ENCODE peak calls at places on chromosomes 16 and 17, in eight cellular contexts. E is anterior cingulate cortex; J is naive B cell; M is left lung; A is stimulated activated naive CD8-positive, alpha-beta T cell treated with anti-CD3 and anti-CD28 coated beads, Interleukin-15, amount 100 ng/mL, for 72 hours; F is effector CD4-positive, alpha-beta T cell; P is ELR; O is HCT116. Y is an unnamed sample.
A peak's percentile ranks its signal among the peaks of the same experiment; 100 is the strongest.

GRCh38 chr16:50644730-50645129 is 36.4 kb downstream of the SNX20 start:
- DNase-seq in E (peak; percentile 18), J (peak; percentile 35), M (no peak), A (peak; percentile 36), F (no peak), P (peak; percentile 37), O (peak; percentile 19), Y (no peak)

GRCh38 chr17:78494189-78494960 is 82.8 kb downstream of the DNAH17 start:
- DNase-seq in E (no peak), J (no peak), M (no peak), A (no peak), F (no peak), P (no peak), O (no peak), Y (no peak)

GRCh38 chr17:76198702-76199101 is 41.6 kb downstream of the RNF157 start:
- DNase-seq in E (no peak), J (no peak), M (no peak), A (no peak), F (no peak), P (no peak), O (no peak), Y (no peak)

GRCh38 chr17:77487677-77488530 is 347.1 kb downstream of the SEC14L1 start:
- DNase-seq in E (no peak), J (no peak), M (no peak), A (no peak), F (no peak), P (no peak), O (no peak), Y (no peak)

GRCh38 chr16:60200161-60200560 is 1466.0 kb upstream of the GOT2 start:
- DNase-seq in E (no peak), J (no peak), M (no peak), A (no peak), F (no peak), P (no peak), O (no peak), Y (no peak)

GRCh38 chr17:75874323-75875181 is 3.8 kb downstream of the TRIM47 start:
- DNase-seq in E (no peak), J (no peak), M (no peak), A (no peak), F (no peak), P (no peak), O (no peak), Y (no peak)

GRCh38 chr16:89096768-89097527 is 3.3 kb downstream of the ACSF3 start:
- DNase-seq in E (no peak), J (no peak), M (no peak), A (peak; percentile 73), F (peak; percentile 28), P (no peak), O (no peak), Y (no peak)

GRCh38 chr16:22635345-22635744 is 124.7 kb downstream of the NPIPB5 start:
- DNase-seq in E (no peak), J (no peak), M (no peak), A (no peak), F (no peak), P (peak; percentile 27), O (no peak), Y (no peak)

GRCh38 chr17:63490321-63490720 is 13.5 kb downstream of the ACE start:
- DNase-seq in E (no peak), J (no peak), M (no peak), A (no peak), F (no peak), P (no peak), O (no peak), Y (no peak)

GRCh38 chr16:56610609-56611111 is 2.3 kb downstream of the MT2A start:
- DNase-seq in E (no peak), J (no peak), M (no peak), A (no peak), F (no peak), P (peak; percentile 37), O (no peak), Y (no peak)

GRCh38 chr16:17544785-17545184 is 74.0 kb upstream of the XYLT1 start:
- DNase-seq in E (no peak), J (no peak), M (no peak), A (no peak), F (no peak), P (peak; percentile 13), O (peak; percentile 8), Y (no peak)

GRCh38 chr17:38351412-38352222 is at the start of gene SOCS7:
- DNase-seq in E (peak; percentile 93), J (peak; percentile 90), M (peak; percentile 94), A (peak; percentile 91), F (peak; percentile 91), P (peak; percentile 93), O (peak; percentile 84), Y (peak; percentile 90)

GRCh38 chr17:76625496-76625895 is 18.1 kb downstream of the ST6GALNAC1 start:
- DNase-seq in E (no peak), J (no peak), M (no peak), A (no peak), F (no peak), P (no peak), O (no peak), Y (no peak)

GRCh38 chr17:68201425-68201785 is 46.4 kb upstream of the AMZ2 start:
- DNase-seq in E (no peak), J (no peak), M (no peak), A (no peak), F (no peak), P (no peak), O (no peak), Y (no peak)

GRCh38 chr17:63930951-63931575 is 1.1 kb downstream of the CD79B start:
- DNase-seq in E (no peak), J (peak; percentile 69), M (peak; percentile 72), A (peak; percentile 41), F (peak; percentile 41), P (peak; percentile 32), O (no peak), Y (peak; percentile 74)

GRCh38 chr17:36931697-36932382 is 5.4 kb upstream of the LHX1 start:
- DNase-seq in E (no peak), J (no peak), M (no peak), A (no peak), F (no peak), P (no peak), O (no peak), Y (no peak)

GRCh38 chr16:30902070-30902972 is 5.9 kb downstream of the CTF1 start:
- DNase-seq in E (peak; percentile 65), J (peak; percentile 61), M (peak; percentile 75), A (peak; percentile 77), F (peak; percentile 33), P (peak; percentile 78), O (no peak), Y (peak; percentile 78)

GRCh38 chr17:82845163-82845807 is 5.5 kb upstream of the ZNF750 start:
- DNase-seq in E (peak; percentile 32), J (no peak), M (peak; percentile 64), A (no peak), F (no peak), P (no peak), O (no peak), Y (no peak)

GRCh38 chr17:29045734-29046133 is 2.8 kb downstream of the PIPOX start:
- DNase-seq in E (no peak), J (no peak), M (no peak), A (no peak), F (no peak), P (no peak), O (no peak), Y (no peak)

GRCh38 chr17:68035131-68035522 is 408 bp upstream of the KPNA2 start:
- DNase-seq in E (peak; percentile 95), J (no peak), M (peak; percentile 96), A (peak; percentile 86), F (peak; percentile 85), P (no peak), O (no peak), Y (no peak)

GRCh38 chr17:28861393-28862203 is 6.8 kb downstream of the ERAL1 start:
- DNase-seq in E (no peak), J (no peak), M (no peak), A (no peak), F (no peak), P (no peak), O (no peak), Y (no peak)

GRCh38 chr16:3873482-3874173 is 6.9 kb downstream of the CREBBP start:
- DNase-seq in E (no peak), J (no peak), M (no peak), A (no peak), F (no peak), P (no peak), O (no peak), Y (no peak)

GRCh38 chr17:40290629-40291296 is 3.1 kb downstream of the CDC6 start:
- DNase-seq in E (no peak), J (peak; percentile 15), M (no peak), A (peak; percentile 35), F (no peak), P (peak; percentile 89), O (peak; percentile 69), Y (no peak)

GRCh38 chr17:77959926-77960521 is 1.5 kb downstream of the TNRC6C start:
- DNase-seq in E (no peak), J (no peak), M (no peak), A (peak; percentile 44), F (peak; percentile 12), P (peak; percentile 24), O (no peak), Y (no peak)

GRCh38 chr17:7208027-7208571 is 11.5 kb downstream of the DLG4 start:
- DNase-seq in E (no peak), J (no peak), M (no peak), A (no peak), F (no peak), P (no peak), O (no peak), Y (no peak)